ENCODE peak calls at places on chromosomes 12 and 14, in four cellular contexts. P is dermis blood vessel endothelial cell; X is neural progenitor cell; L is stimulated activated CD4-positive, alpha-beta T cell treated with anti-CD3 and anti-CD28 coated beads, Interleukin-15, amount 100 ng/mL, for 48 hours. E is an unnamed sample.

GRCh38 chr14:65025818-65026217 is 39.1 kb downstream of the FNTB start:
- DNase-seq in P (no peak), X (no peak), L (no peak), E (no peak)

GRCh38 chr12:64390275-64390851 is at the start of gene C12orf56:
- DNase-seq in P (peak), X (peak), L (peak), E (peak)

GRCh38 chr12:80778005-80778541 is 61.4 kb downstream of the MYF5 start:
- DNase-seq in P (peak), X (no peak), L (peak), E (no peak)

GRCh38 chr14:64440494-64440893 is 24.8 kb upstream of the AKAP5 start:
- DNase-seq in P (no peak), X (no peak), L (no peak), E (no peak)

GRCh38 chr12:48002773-48003218 is 1.5 kb downstream of the COL2A1 start:
- DNase-seq in P (peak), X (peak), L (no peak), E (peak)

GRCh38 chr14:91374897-91375747 is 42.5 kb downstream of the CCDC88C start:
- DNase-seq in P (no peak), X (peak), L (no peak), E (peak)

GRCh38 chr14:51939211-51939705 is 50.1 kb upstream of the RTRAF start:
- DNase-seq in P (no peak), X (no peak), L (no peak), E (no peak)

GRCh38 chr14:50551877-50552276 is 8.1 kb upstream of the ATL1 start:
- DNase-seq in P (no peak), X (no peak), L (no peak), E (no peak)

GRCh38 chr12:52740591-52740990 is 36.6 kb downstream of the KRT76 start:
- DNase-seq in P (no peak), X (no peak), L (no peak), E (no peak)

GRCh38 chr14:90968025-90968424 is 92.4 kb downstream of the RPS6KA5 start:
- DNase-seq in P (no peak), X (no peak), L (no peak), E (no peak)

GRCh38 chr14:72615511-72616121 is 278.3 kb downstream of the DPF3 start:
- DNase-seq in P (peak), X (no peak), L (no peak), E (peak)

GRCh38 chr14:72856530-72857264 is 37.2 kb downstream of the DPF3 start:
- DNase-seq in P (no peak), X (no peak), L (no peak), E (peak)

GRCh38 chr14:56474419-56475022 is 105.1 kb upstream of the TMEM260 start:
- DNase-seq in P (peak), X (peak), L (no peak), E (peak)

GRCh38 chr12:17527021-17527420 is 563.0 kb downstream of the RERGL start:
- DNase-seq in P (no peak), X (no peak), L (no peak), E (no peak)

GRCh38 chr14:49173765-49174373 is 412.3 kb downstream of the RPS29 start:
- DNase-seq in P (peak), X (peak), L (peak), E (peak)

GRCh38 chr14:59349154-59349772 is 115.9 kb downstream of the GPR135 start:
- DNase-seq in P (peak), X (no peak), L (no peak), E (no peak)

GRCh38 chr12:99253068-99253467 is 394.5 kb upstream of the GARIN6 start:
- DNase-seq in P (no peak), X (peak), L (no peak), E (peak)

GRCh38 chr12:85509857-85510256 is 229.8 kb downstream of the ALX1 start:
- DNase-seq in P (no peak), X (no peak), L (no peak), E (no peak)

GRCh38 chr12:41433460-41433859 is 245.3 kb downstream of the PDZRN4 start:
- DNase-seq in P (no peak), X (no peak), L (no peak), E (no peak)

GRCh38 chr14:104048758-104049496 is 36.6 kb upstream of the ASPG start:
- DNase-seq in P (peak), X (no peak), L (no peak), E (no peak)

GRCh38 chr12:124327362-124328043 is 32.6 kb downstream of the RFLNA start:
- DNase-seq in P (no peak), X (no peak), L (no peak), E (no peak)

GRCh38 chr12:75712223-75712622 is 200.8 kb upstream of the KRR1 start:
- DNase-seq in P (no peak), X (no peak), L (no peak), E (no peak)

GRCh38 chr14:105470163-105470811 is 4.3 kb upstream of the CRIP2 start:
- DNase-seq in P (no peak), X (no peak), L (no peak), E (no peak)

E was measured in ELF-1.